ENCODE peak calls at places on chromosomes 2 and 18, in nine cellular contexts. I is NCI-H1930; F is EL; N is H54; M is left kidney; S is body of pancreas; K is smooth muscle cell of the brain vasculature; Q is activated CD4-positive, alpha-beta T cell treated with anti-CD3 and anti-CD28 coated beads, Interleukin-2, amount 50 U/mL, for 1 hour; X is NCI-H1092. B is an unnamed sample.

GRCh38 chr2:218399391-218400166 is at the start of gene CTDSP1:
- DNase-seq in M (peak), Q (peak), X (peak), I (peak), F (peak), N (peak), K (peak), S (peak), B (peak)

GRCh38 chr2:47339745-47340541 is 63.0 kb upstream of the MSH2 start:
- DNase-seq in S (peak), X (no peak), N (peak), M (peak), F (peak), Q (no peak), K (no peak), I (no peak), B (no peak)

GRCh38 chr2:233940376-233941276 is 23.5 kb downstream of the TRPM8 start:
- DNase-seq in N (no peak), I (no peak), M (no peak), F (no peak), Q (no peak), X (no peak), S (no peak), K (no peak), B (no peak)

GRCh38 chr2:162029287-162029901 is 44.6 kb downstream of the DPP4 start:
- DNase-seq in I (no peak), F (peak), Q (no peak), K (no peak), X (no peak), S (no peak), N (peak), M (peak), B (no peak)

GRCh38 chr2:10412380-10412779 is 35.7 kb downstream of the ODC1 start:
- DNase-seq in F (peak), N (no peak), X (no peak), S (no peak), Q (peak), I (peak), M (peak), K (no peak), B (no peak)

GRCh38 chr2:232485333-232485756 is 2.3 kb downstream of the ECEL1 start:
- DNase-seq in K (no peak), I (no peak), N (no peak), X (no peak), S (no peak), M (no peak), Q (no peak), F (no peak), B (no peak)

GRCh38 chr2:201261471-201261870 is 1.1 kb downstream of the CASP8 start:
- DNase-seq in K (no peak), I (no peak), F (no peak), M (no peak), N (no peak), Q (peak), X (no peak), S (no peak), B (no peak)

GRCh38 chr18:75374466-75374865 is 53.0 kb downstream of the SMIM21 start:
- DNase-seq in S (no peak), X (no peak), N (no peak), F (no peak), Q (no peak), I (no peak), K (no peak), M (no peak), B (no peak)

GRCh38 chr2:21254170-21254965 is 130.6 kb downstream of the TDRD15 start:
- DNase-seq in X (no peak), Q (no peak), N (no peak), I (peak), K (no peak), M (no peak), S (no peak), F (no peak), B (no peak)

GRCh38 chr18:8029731-8030130 is 462.6 kb downstream of the PTPRM start:
- DNase-seq in M (no peak), K (no peak), S (no peak), X (no peak), I (no peak), Q (no peak), N (no peak), F (no peak), B (no peak)

GRCh38 chr18:50004013-50004412 is 190.7 kb upstream of the ACAA2 start:
- DNase-seq in F (no peak), X (no peak), K (no peak), I (no peak), S (no peak), Q (no peak), M (no peak), N (no peak), B (no peak)

B was measured in NCI-H187.